ENCODE peak calls at places on chromosomes 3 and 15, in nine cellular contexts. E, G, F, V, Q, T, X, S and A are unnamed samples.

GRCh38 chr3:57949779-57950618 is 58.2 kb upstream of the FLNB start:
- DNase-seq in E (no peak), G (no peak), F (peak; percentile 43), V (peak; percentile 73), Q (peak; percentile 76), T (peak; percentile 67), X (no peak), S (no peak), A (peak; percentile 54)

GRCh38 chr3:47646362-47646761 is 67.7 kb upstream of the CSPG5 start:
- DNase-seq in E (no peak), G (no peak), F (no peak), V (no peak), Q (peak; percentile 24), T (no peak), X (no peak), S (peak; percentile 34), A (no peak)

GRCh38 chr15:35752134-35752466 is 206.1 kb upstream of the DPH6 start:
- DNase-seq in E (no peak), G (no peak), F (no peak), V (no peak), Q (no peak), T (no peak), X (no peak), S (no peak), A (no peak)

GRCh38 chr3:152379415-152380042 is 110.8 kb downstream of the MBNL1 start:
- DNase-seq in E (no peak), G (no peak), F (no peak), V (no peak), Q (no peak), T (no peak), X (no peak), S (no peak), A (no peak)

GRCh38 chr15:73053398-73053723 is 1.1 kb downstream of the NEO1 start:
- DNase-seq in E (no peak), G (peak; percentile 52), F (no peak), V (no peak), Q (no peak), T (no peak), X (no peak), S (no peak), A (no peak)

GRCh38 chr3:29514170-29514569 is 233.3 kb downstream of the RBMS3 start:
- DNase-seq in E (no peak), G (no peak), F (no peak), V (no peak), Q (no peak), T (no peak), X (peak; percentile 11), S (peak; percentile 68), A (no peak)

GRCh38 chr15:87355946-87356345 is 900.6 kb downstream of the NTRK3 start:
- DNase-seq in E (no peak), G (no peak), F (no peak), V (no peak), Q (no peak), T (no peak), X (no peak), S (no peak), A (no peak)

GRCh38 chr3:197811343-197811742 is 20.3 kb downstream of the LRCH3 start:
- DNase-seq in E (peak; percentile 75), G (no peak), F (no peak), V (peak; percentile 86), Q (peak; percentile 86), T (no peak), X (no peak), S (peak; percentile 69), A (no peak)

GRCh38 chr3:10116138-10116460 is 624 bp downstream of the BRK1 start:
- DNase-seq in E (no peak), G (peak; percentile 9), F (no peak), V (peak; percentile 43), Q (no peak), T (peak; percentile 62), X (no peak), S (no peak), A (no peak)

GRCh38 chr15:86773766-86774165 is 694.1 kb downstream of the AGBL1 start:
- DNase-seq in E (no peak), G (no peak), F (no peak), V (no peak), Q (no peak), T (no peak), X (no peak), S (no peak), A (no peak)

GRCh38 chr3:64815691-64816225 is 128.0 kb upstream of the ADAMTS9 start:
- DNase-seq in E (no peak), G (peak; percentile 3), F (no peak), V (no peak), Q (no peak), T (no peak), X (no peak), S (no peak), A (no peak)

DNA sequence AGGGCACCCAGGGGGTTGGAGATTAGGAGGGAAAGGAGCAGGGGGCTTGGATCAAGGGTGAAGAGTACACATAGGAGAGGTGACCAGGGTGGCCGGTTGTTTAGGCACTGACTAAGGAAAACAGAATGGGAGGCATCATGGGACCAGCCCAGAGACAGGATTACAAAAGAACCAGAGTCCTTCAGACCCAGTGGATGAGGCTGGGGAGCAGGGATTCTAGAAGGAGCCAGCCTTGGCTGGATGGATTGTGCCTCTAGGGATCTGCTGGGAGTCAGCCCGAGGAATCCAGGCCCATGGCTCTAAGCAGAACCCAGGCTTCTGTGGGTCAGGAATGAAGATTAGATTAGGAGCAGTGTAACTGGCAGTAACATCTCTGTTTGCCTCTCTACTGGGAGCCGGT is 98.6 kb downstream of the ARNT2 start:
- DNase-seq in E (no peak), G (no peak), F (peak; percentile 25), V (no peak), Q (no peak), T (no peak), X (no peak), S (no peak), A (no peak)
- H3K4me3 ChIP-seq in E (no peak overlapping the region), G (no peak overlapping the region), F (no peak overlapping the region), V (no peak overlapping the region), Q (no peak overlapping the region), T (no peak overlapping the region), X (no peak overlapping the region), S (no peak overlapping the region), A (no peak overlapping the region)

DNA sequence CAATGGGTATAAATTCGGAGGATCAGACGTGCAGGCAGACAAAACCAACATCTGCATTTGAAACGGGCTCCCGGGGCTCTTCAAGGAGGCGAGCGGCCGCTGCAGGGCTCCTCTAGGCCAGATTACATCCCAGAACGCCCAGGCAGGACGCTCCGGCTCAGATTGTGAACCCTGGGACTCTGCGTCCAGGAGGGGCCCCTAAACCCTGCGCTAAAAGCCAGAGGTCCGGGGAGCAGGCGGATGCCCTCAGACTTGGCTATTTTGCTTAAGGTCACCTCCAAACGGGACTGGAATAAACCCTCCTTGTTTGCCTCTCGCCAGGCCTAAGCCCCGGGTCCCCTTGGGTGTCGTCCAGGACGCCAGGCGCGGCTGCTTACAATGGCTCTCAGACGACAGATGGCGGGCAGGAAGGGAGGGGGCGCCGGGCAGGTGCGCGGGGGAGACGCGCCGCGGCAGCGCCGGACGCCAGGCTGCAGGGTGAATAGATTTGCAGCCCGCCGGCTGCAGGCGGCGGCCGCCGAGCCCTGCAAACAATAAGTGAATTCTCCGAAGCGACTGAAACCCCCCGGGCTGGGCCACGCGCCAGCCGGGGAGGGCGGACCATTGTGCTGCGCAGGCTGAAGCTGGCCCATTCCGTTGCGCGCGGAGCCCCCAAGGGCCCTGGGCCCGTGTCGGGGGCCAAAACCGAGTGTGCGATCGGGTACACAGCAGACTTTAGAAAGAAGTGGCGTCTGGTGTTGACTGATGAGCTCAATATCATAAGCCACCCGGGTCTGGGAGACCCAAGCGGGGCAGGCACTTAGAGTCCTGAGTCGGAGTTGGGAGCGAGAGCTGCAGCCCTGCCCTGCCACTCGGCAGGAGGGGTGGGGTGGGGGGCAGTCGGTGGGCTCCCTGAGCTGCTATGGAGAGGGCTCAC is 32.3 kb upstream of the AMOTL2 start:
- DNase-seq in E (no peak), G (no peak), F (peak; percentile 60), V (no peak), Q (no peak), T (peak; percentile 74), X (no peak), S (no peak), A (peak; percentile 87)
- H3K27ac ChIP-seq in E (peak overlapping the region; percentile 59), G (no peak overlapping the region), F (peak overlapping the region; percentile 30), V (no peak overlapping the region), Q (no peak overlapping the region), T (no peak overlapping the region), X (no peak overlapping the region), S (no peak overlapping the region), A (peak overlapping the region; percentile 52)

DNA sequence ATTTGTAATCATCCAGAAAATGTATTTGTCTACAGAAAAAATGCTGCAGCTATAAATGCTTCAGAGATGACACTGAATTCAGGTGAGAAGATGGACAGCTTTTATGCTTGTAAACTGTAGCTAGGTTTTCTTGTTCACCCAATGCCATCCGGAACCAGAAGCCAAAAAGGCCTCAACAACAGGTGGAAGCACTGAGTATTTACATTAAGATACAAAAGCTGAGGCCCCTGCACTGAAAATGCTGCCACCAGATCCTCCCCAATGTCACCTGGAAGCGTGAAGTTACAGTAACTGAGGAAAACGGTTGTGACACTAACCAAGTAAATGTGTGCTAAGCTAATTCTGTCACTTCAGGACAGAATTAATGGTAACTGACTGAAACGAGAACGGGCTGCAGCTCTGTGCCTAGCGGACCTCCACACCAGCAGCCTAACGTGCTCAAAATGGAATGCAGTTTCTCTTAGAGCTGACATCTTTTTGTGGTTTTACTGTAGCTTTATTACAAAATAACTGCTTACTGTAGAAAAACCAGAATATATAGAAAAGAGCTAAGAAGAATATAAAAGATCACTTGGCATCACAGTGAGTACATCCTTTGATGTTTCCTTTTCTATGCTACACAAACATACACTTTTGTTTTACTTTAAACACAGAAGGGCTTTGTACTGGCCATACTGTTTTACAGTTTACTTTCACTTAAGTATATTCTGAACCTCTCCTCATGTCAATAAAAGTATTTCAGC is 7.6 kb downstream of the CHSY1 start:
- DNase-seq in E (no peak), G (no peak), F (no peak), V (no peak), Q (no peak), T (no peak), X (peak; percentile 42), S (no peak), A (no peak)
- TF ChIP-seq CTCF in E (no peak), G (no peak), F (no peak), V (no peak), Q (no peak), T (no peak), X (peak; percentile 31), S (no peak), A (no peak)

GRCh38 chr3:186772886-186773417 is 10.4 kb upstream of the EIF4A2 start:
- DNase-seq in E (peak; percentile 47), G (peak; percentile 83), F (peak; percentile 70), V (no peak), Q (peak; percentile 32), T (peak; percentile 88), X (peak; percentile 91), S (no peak), A (peak; percentile 60)
- H3K4me3 ChIP-seq in E (peak overlapping the region; percentile 28), G (peak overlapping the region; percentile 64), F (peak overlapping the region; percentile 70), V (peak overlapping the region; percentile 2), Q (peak overlapping the region; percentile 30), T (peak overlapping the region; percentile 56), X (peak overlapping the region; percentile 65), S (no peak overlapping the region), A (peak overlapping the region; percentile 43)